ENCODE peak calls at places on chromosomes 6 and 20, in six cellular contexts. F is fibroblast of the aortic adventitia, H is ovary, Z is heart left ventricle, L is prostate gland, I is AG10803. Q is an unnamed sample.

GRCh38 chr6:4707011-4707410 is 69.2 kb upstream of the CDYL start:
- DNase-seq in I (no peak), L (no peak), F (no peak), H (no peak), Z (no peak), Q (peak)

GRCh38 chr6:149852180-149852579 is 12.0 kb downstream of the LRP11 start:
- DNase-seq in I (peak), Z (peak), F (peak), H (no peak), L (no peak), Q (no peak)

GRCh38 chr20:47855799-47856198 is 70.5 kb upstream of the SULF2 start:
- DNase-seq in Z (no peak), H (no peak), L (no peak), I (no peak), F (no peak), Q (no peak)

GRCh38 chr6:154848580-154848979 is 115.4 kb downstream of the SCAF8 start:
- DNase-seq in L (no peak), Z (no peak), H (no peak), I (no peak), F (peak), Q (no peak)

GRCh38 chr6:75855047-75855446 is 106.0 kb downstream of the MYO6 start:
- DNase-seq in H (peak), L (peak), Z (no peak), I (peak), F (peak), Q (peak)

GRCh38 chr20:23086056-23086551 is at the start of gene CD93:
- DNase-seq in H (peak), Z (peak), F (peak), I (no peak), L (no peak), Q (no peak)

GRCh38 chr6:156587751-156588301 is 189.4 kb upstream of the ARID1B start:
- DNase-seq in I (no peak), F (no peak), L (no peak), H (no peak), Z (no peak), Q (no peak)

GRCh38 chr6:165008971-165009370 is 300.4 kb downstream of the C6orf118 start:
- DNase-seq in I (no peak), H (no peak), F (no peak), L (no peak), Z (no peak), Q (no peak)

GRCh38 chr6:44012078-44012493 is 115.2 kb downstream of the MRPL14 start:
- DNase-seq in I (peak), F (peak), L (no peak), Z (no peak), H (no peak), Q (peak)

GRCh38 chr6:29705389-29706231 is 17.6 kb upstream of the HLA-F start:
- DNase-seq in F (peak), H (peak), L (no peak), I (peak), Z (no peak), Q (peak)

GRCh38 chr20:51687071-51687470 is 81.1 kb downstream of the ATP9A start:
- DNase-seq in H (no peak), F (peak), Z (no peak), I (peak), L (no peak), Q (peak)

GRCh38 chr20:3461191-3461874 is 9.5 kb upstream of the ATRN start:
- DNase-seq in L (no peak), I (peak), Z (no peak), H (no peak), F (no peak), Q (no peak)

GRCh38 chr20:40489886-40490285 is 199.2 kb downstream of the MAFB start:
- DNase-seq in H (no peak), I (peak), Z (no peak), F (peak), L (no peak), Q (no peak)

GRCh38 chr20:53291548-53291947 is 302.1 kb downstream of the ZNF217 start:
- DNase-seq in Z (no peak), L (no peak), H (no peak), F (no peak), I (no peak), Q (no peak)
- TF ChIP-seq CTCF in Z (peak), L (no peak), H (no peak), F (no peak), I (peak), Q (peak)

DNA sequence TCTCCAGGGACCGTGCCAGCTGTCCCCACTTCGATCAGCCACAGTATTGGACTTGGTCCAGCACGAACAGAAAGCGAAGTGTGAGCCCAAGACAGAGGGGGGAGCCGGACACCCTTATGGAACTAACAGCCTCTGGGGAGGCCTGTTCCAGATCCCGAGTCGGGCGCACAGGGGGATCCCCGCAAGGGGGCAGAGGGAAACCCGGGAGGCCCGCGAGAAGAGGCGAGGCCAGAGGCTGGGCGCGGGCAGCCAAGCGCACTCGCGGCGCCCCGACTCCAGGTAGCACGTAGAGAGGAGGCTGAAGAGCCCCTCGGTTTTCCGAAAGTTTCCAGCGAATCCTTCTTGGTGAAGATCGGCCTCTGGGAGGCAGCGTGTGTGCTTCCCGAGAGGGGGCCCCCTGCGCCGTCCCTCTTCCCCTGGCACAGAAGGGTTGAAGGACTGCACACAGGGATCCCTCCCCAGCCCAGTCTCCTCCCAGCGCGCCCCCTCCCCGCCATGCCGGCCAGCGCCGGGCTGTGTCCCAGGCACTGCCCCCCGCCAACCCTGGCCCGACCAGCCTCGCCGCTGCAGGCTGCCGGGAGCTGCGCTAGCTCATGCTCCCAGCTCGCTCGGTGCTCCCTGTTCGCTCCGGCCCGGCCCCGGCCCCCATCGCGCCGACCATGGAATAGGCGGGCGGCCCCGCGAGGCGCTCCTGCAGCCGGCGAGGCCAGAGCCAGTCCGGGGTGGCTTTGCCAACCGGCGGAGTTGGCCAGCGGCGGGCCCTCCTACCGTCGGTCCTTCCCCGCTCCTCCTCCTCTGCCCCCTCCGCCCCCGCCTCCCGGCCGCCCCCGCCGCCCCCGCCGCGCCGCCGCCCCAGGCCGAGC is 550 bp upstream of the SLC24A3 start:
- DNase-seq in H (peak), L (peak), F (no peak), I (no peak), Z (peak), Q (no peak)
- TF ChIP-seq CTCF in H (peak), L (no peak), F (no peak), I (no peak), Z (no peak), Q (no peak)

GRCh38 chr6:105359419-105360366 is 43.2 kb downstream of the PREP start:
- DNase-seq in I (peak), Z (no peak), L (no peak), F (peak), H (no peak), Q (peak)
- TF ChIP-seq CTCF in I (no peak), Z (no peak), L (no peak), F (no peak), H (no peak), Q (no peak)

GRCh38 chr6:169095153-169095552 is 158.5 kb downstream of the THBS2 start:
- DNase-seq in F (no peak), I (peak), Z (no peak), L (no peak), H (peak), Q (no peak)

GRCh38 chr6:169093770-169094553 is 159.7 kb downstream of the THBS2 start:
- DNase-seq in I (no peak), H (no peak), Z (no peak), L (no peak), F (no peak), Q (no peak)

GRCh38 chr6:169097336-169098052 is 156.2 kb downstream of the THBS2 start:
- DNase-seq in I (peak), H (no peak), L (no peak), F (peak), Z (no peak), Q (peak)

GRCh38 chr6:169098136-169098535 is 155.5 kb downstream of the THBS2 start:
- DNase-seq in Z (no peak), I (no peak), H (no peak), F (peak), L (no peak), Q (no peak)

DNA sequence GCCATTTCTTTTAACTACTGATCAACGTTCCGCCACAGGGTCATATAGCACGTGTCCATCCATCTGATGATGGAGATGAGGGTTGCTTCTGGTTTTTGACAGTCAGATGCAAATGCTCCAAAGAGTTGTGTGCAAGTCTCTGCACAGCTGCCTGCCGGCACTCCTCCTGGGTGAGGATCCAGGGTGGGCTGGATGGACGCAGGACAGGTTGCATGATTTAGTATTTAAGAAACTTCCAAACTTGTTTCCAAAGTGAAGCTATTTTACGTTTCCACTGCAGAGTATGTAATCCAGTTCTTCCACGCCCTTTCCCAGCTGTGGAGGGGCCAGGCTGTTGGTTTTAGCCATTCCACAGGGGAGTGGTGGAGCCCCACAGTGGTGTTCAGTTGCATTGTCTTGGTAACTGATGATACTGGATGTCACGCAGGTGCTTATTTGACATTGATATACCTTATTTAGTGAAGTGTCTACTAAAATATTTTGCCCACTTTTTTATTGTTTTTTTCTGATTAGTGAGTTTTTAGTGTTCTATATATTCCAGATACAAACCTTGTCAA is 157.2 kb downstream of the THBS2 start:
- DNase-seq in F (no peak), L (no peak), I (no peak), Z (no peak), H (no peak), Q (no peak)
- TF ChIP-seq CTCF in F (peak), L (no peak), I (no peak), Z (no peak), H (no peak), Q (peak)

DNA sequence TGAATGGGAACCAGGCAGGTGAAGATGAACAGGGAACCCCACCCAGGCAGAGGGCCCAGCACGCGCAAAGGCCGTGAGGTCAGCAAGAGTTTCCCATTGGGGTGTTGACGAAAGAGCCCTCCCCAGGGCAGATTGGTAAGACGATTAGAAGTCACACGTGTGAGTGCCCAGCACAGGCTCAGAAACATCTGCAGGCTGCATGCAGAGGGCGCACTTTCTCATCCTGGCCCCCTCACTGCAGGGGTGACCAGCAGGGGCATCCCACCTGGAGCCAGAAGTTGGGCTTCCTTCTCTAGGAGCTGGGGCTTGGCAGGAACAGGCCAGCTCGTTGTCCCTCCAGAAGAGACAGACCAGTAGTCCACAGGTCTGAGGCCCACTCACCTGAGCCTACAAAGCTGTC is 38.4 kb downstream of the VSTM2L start:
- DNase-seq in H (no peak), Z (no peak), I (no peak), L (no peak), F (no peak), Q (no peak)
- TF ChIP-seq CTCF in H (no peak), Z (no peak), I (no peak), L (no peak), F (peak), Q (peak)

GRCh38 chr6:36548401-36548743 is 1.1 kb upstream of the STK38 start:
- DNase-seq in I (no peak), L (no peak), Z (no peak), H (no peak), F (no peak), Q (no peak)

GRCh38 chr6:36545767-36546663 is 1.3 kb downstream of the STK38 start:
- DNase-seq in F (peak), I (peak), L (no peak), H (peak), Z (no peak), Q (no peak)

GRCh38 chr6:36547646-36548400 is 544 bp upstream of the STK38 start:
- DNase-seq in H (no peak), I (no peak), F (no peak), L (no peak), Z (no peak), Q (no peak)

GRCh38 chr6:36546664-36546957 is 668 bp downstream of the STK38 start:
- DNase-seq in H (no peak), Z (no peak), L (no peak), I (no peak), F (no peak), Q (no peak)

DNA sequence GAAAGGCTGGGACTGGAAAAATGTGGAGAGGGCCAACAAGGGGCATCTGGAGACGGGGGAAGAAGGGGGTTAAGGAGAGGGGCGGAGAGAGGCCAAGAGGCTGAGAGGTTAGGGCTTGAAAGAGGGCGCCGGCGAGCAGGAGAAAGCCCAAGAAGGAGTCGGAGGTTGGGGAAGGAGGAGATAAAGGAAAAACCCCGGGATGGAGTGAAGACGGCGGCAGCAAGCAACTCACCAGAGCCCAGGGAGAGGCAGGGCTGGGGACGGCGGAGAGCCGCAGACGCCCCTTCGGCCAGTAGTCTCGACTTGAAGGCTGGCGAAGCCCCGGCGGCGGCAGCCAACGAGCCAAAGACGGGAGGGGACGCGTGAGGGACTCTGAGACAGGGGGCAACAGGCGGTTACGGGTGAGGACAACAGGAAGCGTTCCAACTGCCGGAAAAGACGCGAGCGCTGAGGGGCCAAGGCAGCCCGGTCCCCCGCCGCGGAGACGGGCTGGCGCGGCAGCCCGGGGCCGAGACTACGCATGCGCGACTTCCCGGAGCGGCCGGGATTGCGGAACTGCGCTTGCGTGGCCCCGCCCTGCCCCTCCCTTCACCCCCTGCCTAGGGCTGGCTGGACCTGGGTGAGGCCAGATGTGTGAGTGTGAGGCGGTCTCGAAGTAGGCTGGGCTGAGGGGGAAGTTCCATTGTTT is at the start of gene STK38:
- DNase-seq in Z (peak), F (peak), L (peak), I (peak), H (peak), Q (peak)
- TF ChIP-seq CTCF in Z (peak), F (peak), L (no peak), I (peak), H (no peak), Q (no peak)

DNA sequence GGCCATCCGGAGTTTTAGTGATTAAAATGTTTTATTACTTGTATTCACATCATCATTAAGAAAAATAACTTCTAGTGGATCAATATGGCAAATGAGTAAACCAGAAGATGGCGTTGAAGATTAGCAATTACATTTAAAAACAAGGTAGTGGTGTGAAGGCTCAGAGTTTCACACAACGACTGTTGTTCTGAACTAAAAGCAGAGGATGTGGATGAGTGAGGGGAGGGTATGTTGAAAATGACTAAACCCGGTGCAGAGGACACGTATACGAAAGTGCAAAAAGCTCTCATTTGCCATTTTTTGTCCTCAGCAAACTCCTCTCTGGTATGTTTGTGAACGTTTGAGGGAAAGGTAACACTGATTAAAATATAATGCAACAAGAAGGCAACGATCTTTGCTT is 1.9 kb upstream of the IRF4 start:
- DNase-seq in H (no peak), I (no peak), Z (no peak), L (no peak), F (no peak), Q (no peak)
- TF ChIP-seq CTCF in H (no peak), I (no peak), Z (no peak), L (no peak), F (no peak), Q (no peak)

GRCh38 chr6:132959927-132960326 is 145.6 kb downstream of the RPS12 start:
- DNase-seq in L (no peak), H (no peak), F (no peak), I (no peak), Z (no peak), Q (no peak)

GRCh38 chr6:132961122-132961521 is 146.8 kb downstream of the RPS12 start:
- DNase-seq in F (peak), I (peak), Z (no peak), L (no peak), H (no peak), Q (peak)

GRCh38 chr6:132962936-132963579 is 148.7 kb downstream of the RPS12 start:
- DNase-seq in F (peak), H (peak), Z (peak), I (peak), L (peak), Q (peak)

GRCh38 chr6:132960720-132961119 is 146.4 kb downstream of the RPS12 start:
- DNase-seq in Z (no peak), L (no peak), I (no peak), H (no peak), F (no peak), Q (no peak)

GRCh38 chr6:132961610-132962009 is 147.2 kb downstream of the RPS12 start:
- DNase-seq in F (no peak), Z (no peak), H (no peak), I (no peak), L (no peak), Q (no peak)
- TF ChIP-seq CTCF in F (no peak), Z (no peak), H (no peak), I (peak), L (no peak), Q (peak)

Q was measured in HFFc6.